ENCODE peak calls at places on chromosomes 3 and 15, in six cellular contexts. Z, I, J, W, K and N are unnamed samples.

GRCh38 chr15:65731926-65732325 is 60.2 kb downstream of the DENND4A start:
- DNase-seq in Z (peak), K (peak), W (no peak), I (no peak), J (no peak), N (peak)

GRCh38 chr3:51642462-51642861 is 28.6 kb upstream of the TEX264 start:
- DNase-seq in K (peak), I (no peak), J (no peak), W (no peak), Z (no peak), N (peak)

GRCh38 chr3:167100651-167101050 is 279.4 kb downstream of the ZBBX start:
- DNase-seq in I (no peak), W (no peak), J (no peak), Z (no peak), K (no peak), N (no peak)

GRCh38 chr3:78919021-78919755 is 848.6 kb downstream of the ROBO1 start:
- DNase-seq in W (no peak), J (no peak), K (peak), I (no peak), Z (peak), N (peak)

GRCh38 chr3:112814256-112814655 is 32.4 kb downstream of the CD200R1L start:
- DNase-seq in W (no peak), Z (peak), I (no peak), J (no peak), K (peak), N (peak)

GRCh38 chr3:48919215-48920138 is 835 bp downstream of the ARIH2 start:
- DNase-seq in W (peak), K (peak), I (no peak), J (no peak), Z (peak), N (peak)

GRCh38 chr3:61545716-61546115 is 15.7 kb upstream of the PTPRG start:
- DNase-seq in K (no peak), W (no peak), J (no peak), I (no peak), Z (no peak), N (no peak)

GRCh38 chr3:54582424-54582823 is 345.4 kb downstream of the LRTM1 start:
- DNase-seq in J (no peak), W (no peak), Z (no peak), K (no peak), I (no peak), N (no peak)

GRCh38 chr3:23810342-23811116 is 4.8 kb downstream of the UBE2E1 start:
- DNase-seq in K (peak), Z (peak), J (peak), W (peak), I (peak), N (no peak)

GRCh38 chr3:44048196-44048924 is 193.3 kb upstream of the TOPAZ1 start:
- DNase-seq in Z (no peak), W (no peak), I (no peak), K (peak), J (no peak), N (no peak)

GRCh38 chr3:30747771-30748281 is 141.4 kb downstream of the TGFBR2 start:
- DNase-seq in J (no peak), Z (peak), I (no peak), K (peak), W (no peak), N (peak)

GRCh38 chr3:117628896-117629295 is 919.3 kb downstream of the TUSC7 start:
- DNase-seq in W (no peak), Z (peak), J (no peak), I (no peak), K (no peak), N (peak)

GRCh38 chr3:28317438-28318022 is 31.0 kb upstream of the ZCWPW2 start:
- DNase-seq in Z (peak), J (no peak), K (peak), W (no peak), I (peak), N (peak)

GRCh38 chr3:49026536-49026935 is 2.7 kb downstream of the IMPDH2 start:
- DNase-seq in I (no peak), J (no peak), Z (no peak), W (no peak), K (no peak), N (no peak)

GRCh38 chr15:64029633-64030032 is 16.7 kb downstream of the DAPK2 start:
- DNase-seq in K (no peak), J (no peak), W (no peak), I (no peak), Z (no peak), N (no peak)

GRCh38 chr15:80476036-80476435 is 71.9 kb downstream of the ARNT2 start:
- DNase-seq in K (no peak), Z (no peak), W (no peak), I (no peak), J (no peak), N (no peak)

GRCh38 chr3:142009029-142009428 is 132.6 kb downstream of the ATP1B3 start:
- DNase-seq in Z (no peak), K (no peak), J (no peak), I (no peak), W (no peak), N (no peak)

GRCh38 chr3:99131876-99132275 is 230.4 kb upstream of the DCBLD2 start:
- DNase-seq in J (no peak), W (no peak), Z (peak), K (no peak), I (no peak), N (no peak)

GRCh38 chr3:58573638-58574037 is 3.6 kb downstream of the FAM107A start:
- DNase-seq in I (no peak), Z (no peak), K (no peak), J (no peak), W (no peak), N (no peak)

GRCh38 chr3:183081459-183082183 is 17.7 kb downstream of the MCCC1 start:
- DNase-seq in I (no peak), W (no peak), J (no peak), Z (no peak), K (no peak), N (no peak)

GRCh38 chr3:110419571-110419970 is 652.0 kb upstream of the NECTIN3 start:
- DNase-seq in W (no peak), J (no peak), I (no peak), Z (peak), K (no peak), N (no peak)

GRCh38 chr15:37135225-37135624 is 34.9 kb upstream of the MEIS2 start:
- DNase-seq in Z (peak), K (peak), W (peak), J (no peak), I (no peak), N (no peak)

GRCh38 chr15:70474682-70475438 is 288.5 kb downstream of the UACA start:
- DNase-seq in Z (peak), K (peak), J (no peak), W (no peak), I (no peak), N (peak)

GRCh38 chr15:82900511-82900910 is 52.0 kb downstream of the HOMER2 start:
- DNase-seq in Z (no peak), I (no peak), W (no peak), J (no peak), K (no peak), N (no peak)
- H2AK5ac ChIP-seq in Z (no peak), I (no peak), W (no peak), J (no peak), K (no peak), N (no peak)

DNA sequence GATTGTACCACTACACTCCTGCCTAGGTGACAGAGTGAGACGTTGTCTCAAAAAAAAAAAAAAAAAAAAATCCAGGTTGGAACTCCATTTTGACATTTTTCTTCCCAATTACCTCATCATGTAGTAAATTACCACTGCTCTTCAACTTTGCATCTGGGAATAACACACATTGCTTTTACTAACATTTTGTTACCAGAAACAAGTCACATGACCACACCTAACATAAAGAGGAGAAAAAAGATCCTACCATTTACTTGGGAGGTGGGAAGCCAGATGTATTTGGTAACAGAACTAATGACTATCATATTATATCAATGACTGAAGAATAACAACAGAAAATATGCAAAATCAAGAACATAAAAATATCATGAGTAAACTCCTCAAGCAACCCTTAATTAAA is 49.6 kb downstream of the ULK4 start:
- DNase-seq in W (no peak), J (no peak), K (no peak), Z (no peak), I (no peak), N (no peak)
- H4K91ac ChIP-seq in W (no peak), J (no peak), K (no peak), Z (no peak), I (no peak), N (no peak)

DNA sequence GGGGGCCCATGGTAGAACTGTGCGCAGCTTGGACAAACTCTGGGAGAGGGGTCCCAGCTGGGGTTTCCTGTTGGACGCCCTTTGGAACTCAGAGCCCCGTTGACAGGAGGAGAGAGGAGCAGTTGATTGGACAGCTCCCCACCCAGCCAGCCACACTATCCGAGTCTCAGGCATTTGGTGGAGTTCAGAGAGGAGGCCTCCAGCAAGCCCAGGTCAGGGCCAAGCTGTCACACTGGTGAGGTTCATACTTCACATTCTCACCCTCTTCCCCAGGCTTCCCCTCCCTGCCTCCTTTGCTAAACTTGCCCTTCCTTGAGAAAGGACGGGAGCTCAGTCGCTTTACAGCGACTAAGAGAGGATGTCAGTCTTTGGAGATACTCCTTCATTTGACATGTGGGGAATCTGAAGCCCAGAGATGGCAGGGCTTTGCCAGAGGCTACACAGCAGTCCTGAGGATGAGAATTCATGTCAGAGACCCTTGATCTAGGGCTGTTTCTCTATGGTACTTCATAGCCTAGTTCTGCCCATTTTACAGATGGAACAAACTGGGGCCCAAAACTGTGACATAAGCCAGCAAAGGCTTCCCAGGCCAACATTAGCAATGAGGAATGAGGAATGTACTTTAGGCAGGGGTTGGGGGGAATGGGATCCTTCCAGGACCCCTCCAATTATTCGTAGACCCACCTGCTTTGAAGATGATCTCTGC is 142.2 kb downstream of the SMAD6 start:
- DNase-seq in K (peak), W (no peak), J (no peak), Z (no peak), I (no peak), N (no peak)
- H2AK5ac ChIP-seq in K (peak), W (no peak), J (no peak), Z (peak), I (peak), N (peak)

GRCh38 chr3:87318609-87319008 is 42.2 kb upstream of the POU1F1 start:
- DNase-seq in I (no peak), K (peak), Z (no peak), J (no peak), W (no peak), N (no peak)
- H4K91ac ChIP-seq in I (no peak), K (no peak), Z (no peak), J (no peak), W (no peak), N (no peak)

GRCh38 chr3:50241163-50241562 is 5.2 kb downstream of the GNAI2 start:
- DNase-seq in Z (no peak), K (no peak), J (no peak), W (peak), I (peak), N (no peak)
- H2AK5ac ChIP-seq in Z (no peak), K (peak), J (peak), W (no peak), I (peak), N (no peak)

DNA sequence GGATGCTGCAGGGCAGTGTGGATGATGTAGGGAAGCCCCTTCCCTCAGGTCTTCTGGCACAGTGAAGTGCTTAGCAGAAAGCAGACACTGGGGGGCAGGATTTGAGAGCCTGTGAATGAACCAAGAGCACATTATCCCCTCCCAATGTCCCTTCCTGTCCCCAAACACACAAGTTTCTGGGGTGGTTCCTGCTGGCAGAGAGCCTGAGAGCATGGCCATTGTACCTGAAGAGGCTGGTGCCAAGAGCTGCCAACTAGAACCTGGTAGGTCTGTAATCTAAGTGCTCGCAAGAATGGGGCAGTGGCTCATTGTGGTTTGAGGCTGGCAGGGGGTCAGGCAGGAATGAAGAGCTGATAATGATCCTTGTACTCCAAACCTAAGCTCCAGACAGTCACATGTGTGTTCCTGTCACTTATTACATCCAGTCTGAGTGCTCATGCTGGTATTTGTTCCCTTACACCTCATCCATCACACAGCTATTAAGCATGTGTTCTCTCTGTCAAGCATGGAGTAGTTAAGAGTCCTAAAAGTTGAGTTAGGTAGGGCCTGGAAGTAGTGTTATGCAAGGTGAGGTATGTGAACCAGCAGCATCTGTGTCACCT is 6.7 kb upstream of the CCR1 start:
- DNase-seq in I (peak), W (peak), Z (peak), J (no peak), K (peak), N (no peak)
- H4K91ac ChIP-seq in I (no peak), W (no peak), Z (no peak), J (no peak), K (no peak), N (peak)

GRCh38 chr3:9149566-9149965 is 99.9 kb downstream of the SRGAP3 start:
- DNase-seq in W (no peak), J (no peak), Z (no peak), I (no peak), K (peak), N (no peak)

GRCh38 chr3:9147215-9147895 is 102.1 kb downstream of the SRGAP3 start:
- DNase-seq in W (no peak), Z (no peak), K (peak), J (no peak), I (no peak), N (no peak)

GRCh38 chr3:9151240-9151639 is 98.2 kb downstream of the SRGAP3 start:
- DNase-seq in Z (no peak), K (peak), J (no peak), I (no peak), W (no peak), N (no peak)

GRCh38 chr3:9146367-9147071 is 102.9 kb downstream of the SRGAP3 start:
- DNase-seq in I (no peak), Z (no peak), K (no peak), W (no peak), J (no peak), N (no peak)

DNA sequence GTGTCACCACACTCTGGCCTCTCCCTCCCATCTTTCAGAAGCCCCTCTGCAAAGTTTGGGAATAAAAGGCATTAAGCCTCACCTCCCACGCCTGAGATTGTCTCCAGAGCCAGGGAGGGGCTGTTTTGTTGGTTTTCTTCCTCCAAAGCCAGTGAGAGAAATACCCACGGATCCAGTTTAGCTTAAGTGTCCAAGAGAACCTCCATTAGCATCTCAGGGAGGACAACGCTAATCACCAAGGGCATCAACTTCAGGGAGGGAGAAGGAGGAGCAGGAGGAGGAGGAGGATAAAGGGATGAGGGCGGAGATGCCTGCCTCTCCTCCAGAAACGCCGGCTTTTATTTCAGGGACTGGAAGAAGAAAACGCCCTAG is 101.6 kb downstream of the SRGAP3 start:
- DNase-seq in K (no peak), W (no peak), I (no peak), Z (no peak), J (no peak), N (no peak)
- H2AK5ac ChIP-seq in K (no peak), W (no peak), I (no peak), Z (peak), J (no peak), N (no peak)

DNA sequence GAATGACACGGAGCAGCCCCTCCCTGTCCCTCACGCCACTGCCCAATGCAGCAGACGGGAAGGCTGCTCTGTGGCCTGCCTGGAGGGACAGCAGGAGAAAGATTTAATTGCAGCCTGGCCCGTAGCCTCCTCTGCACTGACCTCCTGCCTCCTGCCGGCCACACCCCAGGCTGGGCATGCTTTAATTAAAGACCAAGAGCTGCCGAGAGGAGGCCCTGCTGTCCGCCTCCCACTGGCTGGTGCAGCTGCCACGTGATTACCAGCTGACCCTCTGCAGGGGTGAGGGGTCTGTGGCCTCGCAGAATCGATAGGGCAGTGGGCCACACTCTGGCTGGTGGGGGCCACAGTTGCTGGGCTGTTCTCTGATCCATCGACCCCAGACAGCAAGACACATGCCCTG is 100.2 kb upstream of the PRR23E start:
- DNase-seq in Z (no peak), K (peak), W (no peak), J (no peak), I (no peak), N (no peak)
- H4K91ac ChIP-seq in Z (no peak), K (no peak), W (no peak), J (no peak), I (no peak), N (no peak)

GRCh38 chr15:90857883-90858443 is 10.4 kb upstream of the FURIN start:
- DNase-seq in Z (no peak), I (no peak), J (no peak), K (no peak), W (no peak), N (no peak)
- H2AK5ac ChIP-seq in Z (no peak), I (no peak), J (no peak), K (peak), W (no peak), N (no peak)